ENCODE peak calls at places on chromosomes 3 and 15, in five cellular contexts. One of them, this sample, is unnamed.

GRCh38 chr3:8638994-8639393 is 5.6 kb downstream of the SSUH2 start:
- DNase-seq in psoas muscle: no peak
- DNase-seq in pancreas: no peak
- DNase-seq in CD8-positive, alpha-beta T cell: no peak
- DNase-seq in upper lobe of right lung: no peak
- DNase-seq in this sample: peak; percentile 36

GRCh38 chr3:36906504-36907149 is 38.2 kb downstream of the TRANK1 start:
- DNase-seq in upper lobe of right lung: no peak
- DNase-seq in psoas muscle: no peak
- DNase-seq in pancreas: no peak
- DNase-seq in CD8-positive, alpha-beta T cell: no peak
- DNase-seq in this sample: peak; percentile 53

GRCh38 chr3:67484085-67484484 is 170.3 kb downstream of the SUCLG2 start:
- DNase-seq in upper lobe of right lung: no peak
- DNase-seq in pancreas: no peak
- DNase-seq in CD8-positive, alpha-beta T cell: no peak
- DNase-seq in psoas muscle: no peak
- DNase-seq in this sample: no peak

GRCh38 chr15:48630245-48630644 is 15.3 kb downstream of the FBN1 start:
- DNase-seq in upper lobe of right lung: no peak
- DNase-seq in psoas muscle: no peak
- DNase-seq in pancreas: no peak
- DNase-seq in CD8-positive, alpha-beta T cell: no peak
- DNase-seq in this sample: no peak

GRCh38 chr15:58484794-58485600 is 53.2 kb downstream of the LIPC start:
- DNase-seq in CD8-positive, alpha-beta T cell: peak; percentile 24
- DNase-seq in psoas muscle: no peak
- DNase-seq in upper lobe of right lung: no peak
- DNase-seq in pancreas: no peak
- DNase-seq in this sample: no peak

GRCh38 chr3:71095511-71096305 is 487.8 kb downstream of the FOXP1 start:
- DNase-seq in CD8-positive, alpha-beta T cell: no peak
- DNase-seq in upper lobe of right lung: no peak
- DNase-seq in psoas muscle: no peak
- DNase-seq in pancreas: no peak
- DNase-seq in this sample: no peak

GRCh38 chr3:175777495-175777894 is 918.4 kb downstream of the NAALADL2 start:
- DNase-seq in CD8-positive, alpha-beta T cell: no peak
- DNase-seq in upper lobe of right lung: no peak
- DNase-seq in pancreas: no peak
- DNase-seq in psoas muscle: no peak
- DNase-seq in this sample: no peak

GRCh38 chr15:69526086-69526485 is 73.5 kb downstream of the RPLP1 start:
- DNase-seq in pancreas: no peak
- DNase-seq in CD8-positive, alpha-beta T cell: no peak
- DNase-seq in psoas muscle: peak; percentile 39
- DNase-seq in upper lobe of right lung: no peak
- DNase-seq in this sample: no peak

GRCh38 chr3:195873971-195874370 is 34.4 kb downstream of the TNK2 start:
- DNase-seq in psoas muscle: no peak
- DNase-seq in CD8-positive, alpha-beta T cell: no peak
- DNase-seq in pancreas: no peak
- DNase-seq in upper lobe of right lung: peak; percentile 69
- DNase-seq in this sample: peak; percentile 15

GRCh38 chr3:113161661-113162060 is 49.7 kb upstream of the BOC start:
- DNase-seq in pancreas: no peak
- DNase-seq in CD8-positive, alpha-beta T cell: no peak
- DNase-seq in psoas muscle: no peak
- DNase-seq in upper lobe of right lung: no peak
- DNase-seq in this sample: no peak

GRCh38 chr3:194277547-194278091 is 73.5 kb downstream of the CPN2 start:
- DNase-seq in upper lobe of right lung: peak; percentile 65
- DNase-seq in CD8-positive, alpha-beta T cell: no peak
- DNase-seq in psoas muscle: peak; percentile 71
- DNase-seq in pancreas: no peak
- DNase-seq in this sample: no peak

GRCh38 chr3:194472290-194472920 is 14.4 kb downstream of the ATP13A3 start:
- DNase-seq in psoas muscle: no peak
- DNase-seq in CD8-positive, alpha-beta T cell: no peak
- DNase-seq in pancreas: no peak
- DNase-seq in upper lobe of right lung: no peak
- DNase-seq in this sample: peak; percentile 63

GRCh38 chr15:66948294-66948693 is 117.1 kb upstream of the SMAD3 start:
- DNase-seq in CD8-positive, alpha-beta T cell: no peak
- DNase-seq in pancreas: no peak
- DNase-seq in psoas muscle: no peak
- DNase-seq in upper lobe of right lung: no peak
- DNase-seq in this sample: peak; percentile 51

GRCh38 chr15:87038404-87038803 is 958.7 kb downstream of the AGBL1 start:
- DNase-seq in upper lobe of right lung: no peak
- DNase-seq in CD8-positive, alpha-beta T cell: no peak
- DNase-seq in pancreas: no peak
- DNase-seq in psoas muscle: no peak
- DNase-seq in this sample: no peak

GRCh38 chr3:23756206-23756840 is 49.4 kb upstream of the UBE2E1 start:
- DNase-seq in CD8-positive, alpha-beta T cell: no peak
- DNase-seq in psoas muscle: no peak
- DNase-seq in upper lobe of right lung: no peak
- DNase-seq in pancreas: no peak
- DNase-seq in this sample: no peak

GRCh38 chr3:23760325-23760724 is 45.4 kb upstream of the UBE2E1 start:
- DNase-seq in CD8-positive, alpha-beta T cell: no peak
- DNase-seq in upper lobe of right lung: no peak
- DNase-seq in pancreas: no peak
- DNase-seq in psoas muscle: no peak
- DNase-seq in this sample: no peak

GRCh38 chr3:23760871-23761373 is 44.8 kb upstream of the UBE2E1 start:
- DNase-seq in upper lobe of right lung: no peak
- DNase-seq in pancreas: no peak
- DNase-seq in CD8-positive, alpha-beta T cell: no peak
- DNase-seq in psoas muscle: no peak
- DNase-seq in this sample: no peak

GRCh38 chr3:23761440-23761896 is 44.3 kb upstream of the UBE2E1 start:
- DNase-seq in CD8-positive, alpha-beta T cell: no peak
- DNase-seq in pancreas: no peak
- DNase-seq in psoas muscle: no peak
- DNase-seq in upper lobe of right lung: no peak
- DNase-seq in this sample: peak; percentile 45

GRCh38 chr3:23758253-23758838 is 47.4 kb upstream of the UBE2E1 start:
- DNase-seq in upper lobe of right lung: no peak
- DNase-seq in psoas muscle: no peak
- DNase-seq in pancreas: no peak
- DNase-seq in CD8-positive, alpha-beta T cell: no peak
- DNase-seq in this sample: no peak
- TF ChIP-seq CTCF in upper lobe of right lung: no peak
- TF ChIP-seq CTCF in psoas muscle: no peak
- TF ChIP-seq CTCF in pancreas: no peak
- TF ChIP-seq CTCF in CD8-positive, alpha-beta T cell: no peak
- TF ChIP-seq CTCF in this sample: no peak

GRCh38 chr15:50180091-50180490 is 1.9 kb upstream of the SLC27A2 start:
- DNase-seq in upper lobe of right lung: no peak
- DNase-seq in pancreas: no peak
- DNase-seq in CD8-positive, alpha-beta T cell: no peak
- DNase-seq in psoas muscle: no peak
- DNase-seq in this sample: no peak
- H3K27me3 ChIP-seq in upper lobe of right lung: peaks cover 23% of the 10 kb centered on the region
- H3K27me3 ChIP-seq in pancreas: no peaks in the 10 kb centered on the region
- H3K27me3 ChIP-seq in CD8-positive, alpha-beta T cell: no peaks in the 10 kb centered on the region
- H3K27me3 ChIP-seq in psoas muscle: peaks cover 32% of the 10 kb centered on the region
- H3K27me3 ChIP-seq in this sample: peaks cover 28% of the 10 kb centered on the region

DNA sequence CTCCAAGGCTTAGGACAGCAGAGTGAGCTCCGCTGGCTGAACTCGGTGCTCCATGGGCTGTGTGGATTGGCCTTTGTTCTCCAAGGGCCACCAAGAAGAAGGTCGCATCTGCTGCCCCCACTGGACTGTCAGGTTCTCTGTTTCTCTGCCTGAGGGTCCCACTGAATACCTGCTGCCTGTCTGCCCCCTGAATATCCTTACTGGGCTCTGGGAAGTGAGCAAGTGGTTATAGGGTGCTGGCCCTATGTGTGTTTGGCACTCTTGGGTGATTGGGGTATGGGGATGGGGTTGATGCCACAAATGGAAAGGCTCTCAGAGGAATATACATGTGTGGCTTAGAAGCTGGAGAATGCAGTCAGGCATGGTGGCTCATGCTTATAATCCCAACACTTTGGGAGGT is 82.3 kb downstream of the THSD4 start:
- DNase-seq in pancreas: no peak
- DNase-seq in CD8-positive, alpha-beta T cell: no peak
- DNase-seq in psoas muscle: no peak
- DNase-seq in upper lobe of right lung: no peak
- DNase-seq in this sample: no peak
- H3K27ac ChIP-seq in pancreas: no peak overlapping the region
- H3K27ac ChIP-seq in CD8-positive, alpha-beta T cell: no peak overlapping the region
- H3K27ac ChIP-seq in psoas muscle: no peak overlapping the region
- H3K27ac ChIP-seq in upper lobe of right lung: no peak overlapping the region
- H3K27ac ChIP-seq in this sample: no peak overlapping the region

GRCh38 chr3:28916713-28917499 is 364.0 kb upstream of the RBMS3 start:
- DNase-seq in psoas muscle: peak; percentile 48
- DNase-seq in upper lobe of right lung: no peak
- DNase-seq in pancreas: peak; percentile 24
- DNase-seq in CD8-positive, alpha-beta T cell: no peak
- DNase-seq in this sample: peak; percentile 80
- TF ChIP-seq CTCF in psoas muscle: peak; percentile 75
- TF ChIP-seq CTCF in upper lobe of right lung: peak; percentile 58
- TF ChIP-seq CTCF in pancreas: no peak
- TF ChIP-seq CTCF in CD8-positive, alpha-beta T cell: no peak
- TF ChIP-seq CTCF in this sample: peak; percentile 71

GRCh38 chr3:137765310-137766033 is 1.4 kb downstream of the SOX14 start:
- DNase-seq in psoas muscle: no peak
- DNase-seq in pancreas: no peak
- DNase-seq in CD8-positive, alpha-beta T cell: no peak
- DNase-seq in upper lobe of right lung: no peak
- DNase-seq in this sample: no peak
- H3K27me3 ChIP-seq in psoas muscle: peaks cover 100% of the 10 kb centered on the region
- H3K27me3 ChIP-seq in pancreas: peaks cover 2% of the 10 kb centered on the region
- H3K27me3 ChIP-seq in CD8-positive, alpha-beta T cell: no peaks in the 10 kb centered on the region
- H3K27me3 ChIP-seq in upper lobe of right lung: peaks cover 100% of the 10 kb centered on the region
- H3K27me3 ChIP-seq in this sample: peaks cover 97% of the 10 kb centered on the region

This sample was measured in brain microvascular endothelial cell.